ENCODE peak calls at places on chromosome 6, in ten cellular contexts. O is right lobe of liver; C is breast epithelium; J is right atrium auricular region; M is thoracic aorta; R is IMR-90; S is heart right ventricle; P is RWPE2; D is CD8-positive, alpha-beta T cell; G is upper lobe of right lung. H is an unnamed sample. For H3K4me1 and H3K27me3, the result is how much of the 10 kb centered on the place peaks cover.

GRCh38 chr6:22325481-22325880 is 28.6 kb upstream of the PRL start:
- DNase-seq in S (peak), R (no peak), O (no peak), C (no peak), D (no peak), G (no peak), P (no peak), M (no peak), J (no peak), H (no peak)

GRCh38 chr6:45423901-45424627 is 46.3 kb upstream of the SUPT3H start:
- DNase-seq in J (no peak), O (peak), D (no peak), S (peak), C (no peak), P (no peak), M (no peak), G (peak), R (no peak), H (no peak)

GRCh38 chr6:42409582-42409981 is 42.1 kb downstream of the TRERF1 start:
- DNase-seq in S (no peak), G (no peak), C (no peak), P (no peak), O (no peak), D (no peak), R (no peak), J (no peak), M (no peak), H (no peak)

GRCh38 chr6:36361071-36361470 is 24.4 kb upstream of the BNIP5 start:
- DNase-seq in S (no peak), C (no peak), R (no peak), P (no peak), J (no peak), M (no peak), O (no peak), G (no peak), D (no peak), H (no peak)

GRCh38 chr6:1316482-1317220 is 4.8 kb downstream of the FOXQ1 start:
- DNase-seq in D (no peak), J (no peak), M (no peak), G (peak), O (no peak), C (no peak), R (no peak), S (no peak), P (no peak), H (no peak)

GRCh38 chr6:7121704-7122241 is 14.0 kb downstream of the RREB1 start:
- DNase-seq in P (no peak), D (no peak), M (no peak), C (no peak), R (no peak), O (peak), J (no peak), G (no peak), S (no peak), H (no peak)

GRCh38 chr6:119637768-119638167 is 288.2 kb upstream of the MAN1A1 start:
- DNase-seq in D (no peak), J (no peak), S (no peak), R (no peak), C (no peak), O (no peak), G (no peak), P (no peak), M (no peak), H (no peak)

GRCh38 chr6:169808608-169808967 is 57.2 kb downstream of the ERMARD start:
- DNase-seq in P (no peak), R (no peak), D (no peak), O (no peak), J (no peak), M (no peak), C (no peak), S (no peak), G (no peak), H (no peak)

GRCh38 chr6:129641344-129641743 is 68.6 kb downstream of the ARHGAP18 start:
- DNase-seq in D (no peak), C (no peak), G (no peak), R (peak), O (no peak), M (no peak), P (no peak), S (no peak), J (no peak), H (no peak)

GRCh38 chr6:14858808-14859207 is 387.1 kb upstream of the JARID2 start:
- DNase-seq in J (no peak), D (no peak), R (no peak), S (no peak), P (no peak), O (no peak), G (no peak), M (no peak), C (no peak), H (no peak)

GRCh38 chr6:23280445-23280844 is 711.1 kb downstream of the HDGFL1 start:
- DNase-seq in C (no peak), O (no peak), R (no peak), D (no peak), J (no peak), M (no peak), G (no peak), P (no peak), S (no peak), H (no peak)

GRCh38 chr6:170289108-170289931 is 1.6 kb downstream of the DLL1 start:
- DNase-seq in C (no peak), J (no peak), R (no peak), O (peak), S (no peak), M (no peak), P (no peak), G (no peak), D (peak), H (no peak)

GRCh38 chr6:7975764-7976146 is 65.2 kb upstream of the TXNDC5 start:
- DNase-seq in P (no peak), M (no peak), C (no peak), G (no peak), J (peak), R (no peak), S (peak), O (no peak), D (no peak), H (no peak)

GRCh38 chr6:134145786-134146185 is 93.4 kb upstream of the SLC2A12 start:
- DNase-seq in R (peak), J (no peak), P (no peak), G (no peak), S (no peak), O (no peak), C (no peak), M (no peak), D (no peak), H (no peak)

DNA sequence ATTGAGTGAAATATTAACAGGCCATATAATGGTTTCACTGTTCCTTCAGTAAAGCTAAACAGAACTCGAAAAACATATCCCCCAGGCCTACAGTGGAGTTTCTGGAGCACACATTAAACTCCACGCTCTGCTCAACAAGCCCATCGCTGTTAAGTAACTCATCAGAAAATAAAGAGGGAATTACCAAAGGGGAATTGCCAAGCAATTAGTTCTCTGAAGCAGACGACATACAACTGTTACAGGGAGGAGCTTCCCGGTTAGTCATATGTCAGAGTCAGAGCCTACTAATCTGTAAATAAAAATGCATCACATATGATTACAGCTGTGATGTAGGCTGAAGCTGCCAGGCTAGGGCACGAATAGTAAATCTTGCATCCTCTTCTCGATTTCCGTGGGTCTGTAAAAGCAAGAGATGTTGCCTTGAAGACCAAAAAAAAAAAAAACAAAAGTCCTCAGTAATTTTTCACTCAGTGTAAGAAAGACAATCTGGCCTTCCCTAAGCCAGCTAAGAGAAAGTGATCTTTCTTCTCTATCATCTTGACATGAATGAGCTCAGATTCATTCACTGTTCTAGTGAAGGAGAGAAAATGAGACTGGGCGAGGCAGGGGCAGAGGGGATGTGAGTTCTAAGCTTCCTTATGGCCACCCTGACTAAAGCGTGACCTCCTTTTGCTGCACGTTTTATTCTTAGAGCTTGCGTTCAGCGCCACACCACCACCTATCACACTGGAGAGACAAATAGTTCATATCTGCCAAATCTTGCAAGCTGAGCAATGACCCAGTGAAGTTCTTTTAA is 13.8 kb downstream of the ATXN1 start:
- DNase-seq in J (no peak), R (peak), C (no peak), O (no peak), M (no peak), S (no peak), G (no peak), P (no peak), D (no peak), H (no peak)
- H3K4me1 ChIP-seq in J (under half), R (under half), C (under half), O (under half), M (under half), S (under half), G (under half), P (under half), D (under half), H (under half)

GRCh38 chr6:156862711-156863110 is 85.5 kb downstream of the ARID1B start:
- DNase-seq in O (no peak), S (no peak), G (no peak), R (no peak), M (no peak), J (no peak), D (no peak), C (no peak), P (no peak), H (no peak)
- H3K27me3 ChIP-seq in O (under half), S (under half), G (under half), R (under half), M (under half), J (under half), D (under half), C (under half), P (under half), H (under half)

DNA sequence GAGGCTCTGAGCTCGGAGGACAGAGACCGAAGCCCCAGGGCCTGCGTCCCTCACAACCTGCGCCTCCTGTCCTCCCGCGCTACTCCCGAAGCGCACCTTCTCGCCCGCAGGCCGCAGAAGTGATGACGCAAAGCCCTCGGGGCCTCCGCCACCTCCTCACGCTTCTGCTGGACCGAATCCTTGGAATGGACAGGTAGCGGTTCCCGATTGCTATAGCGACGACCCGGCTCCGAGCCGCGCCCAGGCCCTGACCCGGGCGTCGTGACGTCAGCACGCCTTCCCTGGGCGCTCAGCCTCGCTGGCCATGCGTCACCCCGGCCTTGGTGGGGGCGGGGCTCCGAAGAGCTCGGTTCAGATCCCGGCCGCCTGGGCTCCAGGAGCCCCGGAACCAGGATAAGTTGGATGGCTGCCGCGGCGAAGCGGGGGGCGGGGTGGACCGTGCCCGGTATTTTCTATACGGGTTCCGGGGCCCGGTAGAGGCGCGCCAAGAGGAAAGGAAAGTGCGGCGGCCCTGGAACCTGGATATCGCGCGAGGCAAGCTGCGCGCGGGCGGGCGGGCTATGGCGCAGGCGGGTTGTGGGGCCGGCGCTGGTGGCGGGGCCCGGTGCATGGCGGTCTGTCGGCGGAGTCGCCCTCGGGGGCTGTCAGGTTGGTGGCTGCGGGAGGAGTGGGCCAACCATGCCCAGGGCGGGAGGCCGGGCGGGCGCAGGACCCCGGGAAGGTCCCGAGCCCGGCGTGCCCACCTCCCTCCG is at the start of gene ZNF76:
- DNase-seq in P (peak), O (peak), G (peak), D (peak), J (peak), S (peak), M (peak), R (peak), C (peak), H (peak)
- TF ChIP-seq CTCF in P (no peak), O (peak), G (no peak), D (no peak), J (no peak), S (peak), M (no peak), R (no peak), C (peak), H (no peak)

GRCh38 chr6:140071601-140072062 is 697.2 kb upstream of the CITED2 start:
- DNase-seq in O (no peak), C (no peak), S (no peak), D (no peak), G (no peak), R (peak), J (no peak), P (no peak), M (no peak), H (no peak)

GRCh38 chr6:140076078-140076477 is 701.6 kb upstream of the CITED2 start:
- DNase-seq in O (no peak), S (no peak), P (no peak), C (no peak), D (no peak), M (no peak), G (no peak), R (no peak), J (no peak), H (no peak)

GRCh38 chr6:140069576-140069975 is 695.1 kb upstream of the CITED2 start:
- DNase-seq in G (no peak), M (no peak), C (no peak), S (no peak), O (no peak), D (no peak), P (no peak), J (no peak), R (no peak), H (no peak)

GRCh38 chr6:140071115-140071514 is 696.7 kb upstream of the CITED2 start:
- DNase-seq in J (no peak), M (no peak), P (no peak), O (no peak), G (no peak), D (no peak), C (no peak), S (no peak), R (peak), H (no peak)

GRCh38 chr6:140073456-140073855 is 699.0 kb upstream of the CITED2 start:
- DNase-seq in S (no peak), J (no peak), C (no peak), D (no peak), R (peak), P (no peak), O (no peak), G (no peak), M (no peak), H (no peak)
- H3K4me1 ChIP-seq in S (under half), J (under half), C (under half), D (under half), R (under half), P (under half), O (under half), G (under half), M (under half), H (under half)

GRCh38 chr6:28643017-28643740 is 117.5 kb downstream of the GPX5 start:
- DNase-seq in C (no peak), R (peak), S (no peak), G (no peak), O (no peak), P (no peak), J (no peak), D (no peak), M (no peak), H (no peak)

GRCh38 chr6:28648035-28648877 is 122.6 kb downstream of the GPX5 start:
- DNase-seq in C (no peak), S (peak), O (no peak), G (no peak), P (no peak), M (no peak), D (peak), J (no peak), R (peak), H (peak)

GRCh38 chr6:28651161-28651560 is 125.5 kb downstream of the GPX5 start:
- DNase-seq in J (no peak), C (no peak), S (no peak), G (no peak), P (no peak), R (no peak), D (no peak), O (no peak), M (no peak), H (no peak)

GRCh38 chr6:28648878-28649375 is 123.2 kb downstream of the GPX5 start:
- DNase-seq in S (no peak), D (no peak), M (no peak), G (no peak), C (no peak), J (no peak), P (no peak), O (no peak), R (no peak), H (no peak)

GRCh38 chr6:28646650-28647049 is 121.0 kb downstream of the GPX5 start:
- DNase-seq in G (no peak), D (no peak), R (no peak), S (no peak), O (no peak), P (no peak), M (no peak), J (no peak), C (no peak), H (no peak)
- H3K27me3 ChIP-seq in G (under half), D (under half), R (under half), S (under half), O (under half), P (under half), M (under half), J (under half), C (under half), H (under half)